ENCODE peak calls at places on chromosomes 11 and 22, in six cellular contexts. U is neuronal stem cell, E is mesendoderm, S is IMR-90, N is mesenchymal stem cell, I is H9. W is an unnamed sample.

GRCh38 chr11:66629356-66629755 is 9.1 kb upstream of the RBM4 start:
- DNase-seq in E (no peak), N (no peak), I (no peak), S (no peak), U (no peak), W (no peak)

GRCh38 chr11:28524098-28524497 is 415.9 kb downstream of the METTL15 start:
- DNase-seq in I (no peak), U (no peak), N (no peak), S (peak), E (no peak), W (peak)

GRCh38 chr11:86918943-86919342 is 36.3 kb downstream of the FZD4 start:
- DNase-seq in S (no peak), I (no peak), N (no peak), U (no peak), E (no peak), W (no peak)

GRCh38 chr11:19512621-19513020 is 200.0 kb upstream of the NAV2 start:
- DNase-seq in I (no peak), S (no peak), N (no peak), E (no peak), U (no peak), W (peak)

GRCh38 chr11:115939726-115940421 is 435.7 kb upstream of the CADM1 start:
- DNase-seq in N (no peak), U (no peak), S (no peak), I (no peak), E (no peak), W (no peak)

GRCh38 chr11:41031571-41032060 is 427.8 kb downstream of the LRRC4C start:
- DNase-seq in E (no peak), U (no peak), I (no peak), N (no peak), S (no peak), W (no peak)

GRCh38 chr11:131246156-131246555 is 124.3 kb upstream of the NTM start:
- DNase-seq in E (peak), S (no peak), N (no peak), I (no peak), U (no peak), W (no peak)

GRCh38 chr11:106286881-106287504 is 209.5 kb downstream of the AASDHPPT start:
- DNase-seq in E (peak), S (no peak), I (no peak), U (no peak), N (no peak), W (no peak)

GRCh38 chr11:12860827-12861226 is 148.3 kb upstream of the RASSF10 start:
- DNase-seq in E (no peak), S (no peak), U (no peak), N (peak), I (no peak), W (no peak)

GRCh38 chr11:72191961-72192381 is at the start of gene FOLR1:
- DNase-seq in S (no peak), I (peak), E (peak), U (peak), N (peak), W (peak)

GRCh38 chr11:19220903-19221682 is 19.3 kb upstream of the CSRP3 start:
- DNase-seq in I (no peak), E (peak), U (no peak), S (no peak), N (no peak), W (peak)

GRCh38 chr11:56885854-56886253 is 102.9 kb upstream of the OR5AK2 start:
- DNase-seq in I (no peak), S (no peak), N (no peak), U (no peak), E (no peak), W (no peak)

GRCh38 chr11:10592331-10592730 is 23.9 kb upstream of the LYVE1 start:
- DNase-seq in U (no peak), E (peak), N (peak), I (no peak), S (peak), W (peak)

GRCh38 chr11:92735039-92735438 is 234.4 kb upstream of the MTNR1B start:
- DNase-seq in S (no peak), E (peak), U (no peak), N (no peak), I (no peak), W (no peak)

GRCh38 chr11:65888163-65888814 is at the start of gene FIBP:
- DNase-seq in E (peak), U (peak), I (peak), N (peak), S (peak), W (peak)

GRCh38 chr11:43789700-43790443 is 90.8 kb upstream of the ALKBH3 start:
- DNase-seq in N (peak), I (no peak), E (no peak), S (peak), U (no peak), W (no peak)

GRCh38 chr22:47014636-47014930 is 252.1 kb downstream of the TBC1D22A start:
- DNase-seq in I (no peak), U (no peak), S (no peak), E (no peak), N (no peak), W (no peak)

GRCh38 chr11:66855574-66856495 is 1.0 kb upstream of the LRFN4 start:
- DNase-seq in S (peak), U (peak), N (peak), I (peak), E (peak), W (peak)

GRCh38 chr22:29225422-29226090 is 19.9 kb downstream of the EMID1 start:
- DNase-seq in I (no peak), E (no peak), N (peak), S (peak), U (no peak), W (no peak)

GRCh38 chr22:19060356-19061009 is 61.7 kb downstream of the DGCR2 start:
- DNase-seq in N (peak), E (no peak), U (no peak), I (no peak), S (peak), W (no peak)

GRCh38 chr11:61906522-61906909 is 10.8 kb downstream of the RAB3IL1 start:
- DNase-seq in I (no peak), S (no peak), N (no peak), U (no peak), E (no peak), W (no peak)

GRCh38 chr11:113581713-113582112 is 106.5 kb upstream of the DRD2 start:
- DNase-seq in S (no peak), U (no peak), I (no peak), N (no peak), E (no peak), W (no peak)

GRCh38 chr11:131916633-131917032 is 546.2 kb downstream of the NTM start:
- DNase-seq in S (peak), E (no peak), I (no peak), N (peak), U (no peak), W (no peak)

GRCh38 chr11:87046824-87047223 is 9.1 kb downstream of the TMEM135 start:
- DNase-seq in N (no peak), I (no peak), E (no peak), U (no peak), S (no peak), W (no peak)

GRCh38 chr22:38927033-38927789 is 30.2 kb upstream of the APOBEC3A start:
- DNase-seq in S (peak), U (peak), E (peak), I (peak), N (peak), W (peak)

GRCh38 chr11:6400431-6401345 is 10.4 kb downstream of the SMPD1 start:
- DNase-seq in I (no peak), U (no peak), N (no peak), S (no peak), E (no peak), W (no peak)

GRCh38 chr11:133041165-133041564 is 491.1 kb downstream of the OPCML start:
- DNase-seq in S (no peak), I (no peak), N (no peak), U (no peak), E (no peak), W (no peak)

GRCh38 chr22:36573815-36574350 is 44.9 kb upstream of the EIF3D start:
- DNase-seq in E (no peak), N (no peak), I (no peak), S (no peak), U (peak), W (no peak)

GRCh38 chr11:99325807-99326206 is 305.1 kb downstream of the CNTN5 start:
- DNase-seq in N (peak), U (no peak), S (peak), E (peak), I (no peak), W (peak)

GRCh38 chr11:2869561-2870427 is 15.8 kb downstream of the CDKN1C start:
- DNase-seq in N (no peak), U (no peak), E (no peak), S (no peak), I (no peak), W (no peak)

GRCh38 chr11:101407324-101407723 is 176.5 kb downstream of the TRPC6 start:
- DNase-seq in U (no peak), E (no peak), I (no peak), N (no peak), S (peak), W (no peak)

GRCh38 chr11:130436171-130436570 is 7.8 kb upstream of the ADAMTS8 start:
- DNase-seq in S (no peak), N (no peak), E (no peak), U (no peak), I (no peak), W (peak)

GRCh38 chr22:22691716-22692701 is 47.6 kb downstream of the GGTLC2 start:
- DNase-seq in U (no peak), I (no peak), S (no peak), E (no peak), N (no peak), W (peak)

GRCh38 chr22:10741210-10741609 is 4786.8 kb upstream of the OR11H1 start:
- DNase-seq in E (no peak), I (no peak), U (no peak), N (no peak), S (no peak), W (no peak)

GRCh38 chr22:32325811-32326237 is 31.8 kb upstream of the RFPL3 start:
- DNase-seq in I (peak), E (no peak), S (no peak), N (no peak), U (no peak), W (no peak)
- H2AK5ac ChIP-seq in I (no peak), E (no peak), S (no peak), N (no peak), U (peak), W (no peak)

GRCh38 chr11:128419012-128419767 is 168.2 kb downstream of the ETS1 start:
- DNase-seq in E (peak), U (no peak), I (no peak), N (no peak), S (no peak), W (no peak)

GRCh38 chr11:128415539-128415938 is 171.8 kb downstream of the ETS1 start:
- DNase-seq in N (no peak), E (no peak), I (no peak), S (peak), U (no peak), W (no peak)

GRCh38 chr11:128420277-128420676 is 167.1 kb downstream of the ETS1 start:
- DNase-seq in U (no peak), I (no peak), S (no peak), E (no peak), N (no peak), W (no peak)

GRCh38 chr11:128416976-128417375 is 170.4 kb downstream of the ETS1 start:
- DNase-seq in E (no peak), N (no peak), I (no peak), U (no peak), S (no peak), W (no peak)

DNA sequence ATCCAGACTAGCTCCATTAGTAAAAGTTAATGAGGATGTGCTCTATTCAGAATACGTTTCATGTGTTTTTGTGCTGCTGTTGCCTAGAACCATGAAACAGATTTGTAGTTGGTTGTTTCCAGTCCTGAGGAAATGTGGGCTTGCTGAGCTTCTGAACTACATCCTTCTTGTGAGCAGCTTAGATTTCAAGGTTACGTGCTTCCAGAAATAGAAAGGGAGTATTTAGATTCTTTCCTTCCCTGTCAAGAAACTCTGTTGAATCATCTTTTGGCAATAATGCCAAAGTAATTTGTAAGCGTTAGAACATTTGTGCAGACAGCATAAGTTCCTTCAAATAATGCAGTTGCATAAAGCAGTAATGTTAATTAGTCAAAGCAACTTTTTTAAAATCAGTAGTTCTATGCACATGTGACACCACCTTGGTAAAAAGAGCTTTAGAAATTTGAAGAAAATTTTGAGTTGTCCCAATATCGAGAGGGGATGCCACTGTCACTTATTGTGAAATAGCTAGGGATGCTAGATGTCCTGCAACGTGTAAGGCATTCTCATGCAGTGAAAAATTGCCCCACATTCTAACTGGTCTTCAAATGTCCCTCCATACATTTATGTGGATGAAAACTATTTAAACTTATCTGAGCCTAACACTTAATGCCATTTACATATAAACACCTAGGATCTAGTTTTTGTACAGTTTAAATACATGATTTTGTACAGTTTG is 169.6 kb downstream of the ETS1 start:
- DNase-seq in S (peak), U (no peak), N (peak), I (no peak), E (no peak), W (no peak)
- H3K4me2 ChIP-seq in S (peak), U (no peak), N (no peak), I (no peak), E (no peak), W (no peak)

GRCh38 chr11:16986434-16987204 is 27.6 kb downstream of the PLEKHA7 start:
- DNase-seq in U (no peak), E (peak), N (no peak), I (peak), S (no peak), W (no peak)
- H2AK5ac ChIP-seq in U (no peak), E (no peak), N (peak), I (no peak), S (no peak), W (peak)

GRCh38 chr11:20608938-20609337 is 9.5 kb downstream of the SLC6A5 start:
- DNase-seq in U (no peak), N (no peak), E (no peak), I (no peak), S (no peak), W (no peak)

GRCh38 chr11:20610825-20611224 is 11.4 kb downstream of the SLC6A5 start:
- DNase-seq in U (no peak), I (no peak), E (no peak), N (no peak), S (no peak), W (no peak)

GRCh38 chr11:20611892-20612291 is 12.5 kb downstream of the SLC6A5 start:
- DNase-seq in I (no peak), S (no peak), U (no peak), N (peak), E (no peak), W (no peak)

GRCh38 chr11:20611445-20611844 is 12.0 kb downstream of the SLC6A5 start:
- DNase-seq in U (no peak), E (no peak), S (no peak), N (no peak), I (no peak), W (no peak)

GRCh38 chr11:20609727-20610707 is 10.6 kb downstream of the SLC6A5 start:
- DNase-seq in N (peak), I (peak), E (peak), S (peak), U (peak), W (peak)
- H3K4me2 ChIP-seq in N (peak), I (peak), E (no peak), S (no peak), U (no peak), W (peak)

DNA sequence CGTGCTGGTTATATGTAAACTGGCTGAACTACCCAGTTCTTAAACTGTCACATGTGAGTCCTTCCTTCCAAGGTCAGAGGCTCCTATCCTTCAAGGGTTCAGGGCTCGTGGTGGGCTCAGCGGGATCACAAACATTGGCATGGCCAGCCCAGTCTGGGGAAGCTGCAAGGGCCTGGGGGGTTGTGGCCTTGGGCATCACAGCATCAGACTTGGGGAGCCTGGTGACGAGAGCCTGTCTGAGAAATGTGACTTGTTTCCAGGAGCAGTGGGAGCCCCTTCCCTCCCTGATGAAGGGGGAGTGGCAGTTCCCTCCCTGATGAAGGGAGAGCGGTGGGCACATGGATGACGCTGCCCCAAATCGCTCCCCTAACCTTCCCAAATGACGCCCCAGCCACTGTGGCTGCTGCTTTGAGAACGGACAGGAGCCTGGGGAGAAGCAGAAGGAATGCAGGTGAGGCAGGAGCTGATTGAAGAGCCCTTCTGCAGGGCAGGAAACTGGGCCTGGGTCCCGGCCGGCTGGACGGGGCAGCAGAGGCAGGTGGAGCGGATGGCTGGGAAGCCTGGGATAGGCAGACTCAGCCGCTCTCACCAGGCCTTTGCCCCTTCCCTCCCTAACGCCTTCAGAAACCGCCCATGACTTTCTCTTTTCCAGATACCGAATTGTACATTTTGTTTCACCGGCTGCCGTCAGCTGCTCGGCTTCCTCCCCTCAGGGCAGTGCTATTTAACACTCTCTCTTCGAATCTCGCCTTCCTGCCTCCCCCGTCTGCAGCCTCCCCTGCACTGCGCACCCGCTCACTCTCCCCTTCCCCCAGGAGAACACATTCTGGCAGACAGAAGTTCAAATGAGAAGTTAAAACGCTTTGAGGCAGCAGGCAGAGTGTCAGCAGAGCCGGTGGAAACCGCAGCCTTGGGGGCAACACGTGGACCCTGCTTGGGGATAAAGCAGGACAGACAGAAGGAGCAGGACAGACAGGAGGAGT is 1486.7 kb downstream of the BRD1 start:
- DNase-seq in U (no peak), S (no peak), I (no peak), E (peak), N (no peak), W (no peak)
- H2AK5ac ChIP-seq in U (no peak), S (no peak), I (no peak), E (no peak), N (no peak), W (no peak)

GRCh38 chr11:124970925-124971324 is 16.9 kb downstream of the CCDC15 start:
- DNase-seq in E (peak), U (no peak), S (peak), I (peak), N (peak), W (no peak)
- H3K4me2 ChIP-seq in E (no peak), U (no peak), S (no peak), I (no peak), N (no peak), W (no peak)

W was measured in trophoblast cell.